ENCODE peak calls at places on chromosome 1, in four cellular contexts. E is GM12878, A is K562, M is HepG2. X is an unnamed sample.

GRCh38 chr1:24699628-24700027 is 45.6 kb upstream of the CLIC4 start:
- DNase-seq in M (no peak), E (no peak), A (no peak), X (no peak)

GRCh38 chr1:245216356-245217110 is 61.7 kb downstream of the KIF26B start:
- DNase-seq in M (no peak), E (no peak), A (no peak), X (no peak)

GRCh38 chr1:154963643-154964042 is 2.1 kb upstream of the PYGO2 start:
- DNase-seq in M (no peak), A (no peak), E (no peak), X (no peak)

GRCh38 chr1:230426246-230427101 is at the start of gene PGBD5:
- DNase-seq in A (peak), E (no peak), M (peak), X (peak)

GRCh38 chr1:173039621-173040020 is 11.1 kb downstream of the TNFSF18 start:
- DNase-seq in E (no peak), A (no peak), M (no peak), X (no peak)

GRCh38 chr1:109802901-109803561 is 39.3 kb upstream of the EPS8L3 start:
- DNase-seq in M (no peak), A (no peak), E (no peak), X (no peak)

GRCh38 chr1:89047734-89048133 is 17.3 kb downstream of the GBP1 start:
- DNase-seq in A (no peak), M (no peak), E (no peak), X (no peak)

GRCh38 chr1:59827055-59827643 is 12.4 kb downstream of the HOOK1 start:
- DNase-seq in E (no peak), A (no peak), M (no peak), X (no peak)

GRCh38 chr1:83882906-83883305 is 116.0 kb downstream of the TTLL7 start:
- DNase-seq in E (no peak), A (peak), M (no peak), X (peak)

GRCh38 chr1:156281281-156282142 is 1.1 kb downstream of the SMG5 start:
- DNase-seq in M (peak), A (peak), E (no peak), X (peak)

GRCh38 chr1:39261712-39262221 is 57.3 kb downstream of the MACF1 start:
- DNase-seq in E (no peak), M (no peak), A (no peak), X (no peak)

GRCh38 chr1:8083739-8084484 is 57.8 kb upstream of the ERRFI1 start:
- DNase-seq in M (peak), E (no peak), A (no peak), X (no peak)

DNA sequence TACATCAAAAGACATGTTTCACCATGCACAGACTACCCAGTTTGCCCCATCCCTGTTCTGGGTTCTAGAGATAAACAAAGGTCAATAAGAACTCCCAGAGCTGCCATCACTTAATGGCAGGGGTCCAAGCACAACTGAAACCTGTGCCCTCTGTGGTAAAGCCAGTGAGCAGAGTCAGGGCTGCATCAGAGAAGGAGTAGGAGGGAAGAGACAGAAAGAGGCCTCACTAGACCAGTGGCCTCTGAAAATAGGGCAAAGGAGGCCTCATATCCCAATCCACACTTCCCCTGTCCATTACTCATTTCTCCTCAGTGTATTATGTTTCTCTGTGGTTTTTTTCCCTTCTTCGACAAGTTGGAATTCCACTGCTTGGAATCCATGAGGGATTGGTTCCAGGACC is 10.2 kb downstream of the ATP1A2 start:
- DNase-seq in A (no peak), M (no peak), E (no peak), X (no peak)
- TF ChIP-seq FOXK2 in A (no peak), M (no peak), E (no peak), X (no peak)

GRCh38 chr1:203093754-203094410 is 8.1 kb upstream of the MYOG start:
- DNase-seq in M (no peak), E (no peak), A (no peak), X (no peak)
- TF ChIP-seq TARDBP in M (no peak), E (no peak), A (no peak), X (no peak)

GRCh38 chr1:205612104-205612503 is 19.7 kb downstream of the ELK4 start:
- DNase-seq in A (no peak), M (no peak), E (no peak), X (no peak)

GRCh38 chr1:205610036-205610435 is 21.8 kb downstream of the ELK4 start:
- DNase-seq in M (no peak), E (no peak), A (no peak), X (no peak)

GRCh38 chr1:205613854-205614412 is 17.9 kb downstream of the ELK4 start:
- DNase-seq in M (no peak), A (no peak), E (no peak), X (no peak)

GRCh38 chr1:205612556-205612955 is 19.3 kb downstream of the ELK4 start:
- DNase-seq in E (no peak), M (no peak), A (no peak), X (no peak)

GRCh38 chr1:205610781-205611473 is 20.9 kb downstream of the ELK4 start:
- DNase-seq in E (no peak), A (no peak), M (no peak), X (no peak)
- TF ChIP-seq FOXK2 in E (no peak), A (no peak), M (no peak), X (no peak)

DNA sequence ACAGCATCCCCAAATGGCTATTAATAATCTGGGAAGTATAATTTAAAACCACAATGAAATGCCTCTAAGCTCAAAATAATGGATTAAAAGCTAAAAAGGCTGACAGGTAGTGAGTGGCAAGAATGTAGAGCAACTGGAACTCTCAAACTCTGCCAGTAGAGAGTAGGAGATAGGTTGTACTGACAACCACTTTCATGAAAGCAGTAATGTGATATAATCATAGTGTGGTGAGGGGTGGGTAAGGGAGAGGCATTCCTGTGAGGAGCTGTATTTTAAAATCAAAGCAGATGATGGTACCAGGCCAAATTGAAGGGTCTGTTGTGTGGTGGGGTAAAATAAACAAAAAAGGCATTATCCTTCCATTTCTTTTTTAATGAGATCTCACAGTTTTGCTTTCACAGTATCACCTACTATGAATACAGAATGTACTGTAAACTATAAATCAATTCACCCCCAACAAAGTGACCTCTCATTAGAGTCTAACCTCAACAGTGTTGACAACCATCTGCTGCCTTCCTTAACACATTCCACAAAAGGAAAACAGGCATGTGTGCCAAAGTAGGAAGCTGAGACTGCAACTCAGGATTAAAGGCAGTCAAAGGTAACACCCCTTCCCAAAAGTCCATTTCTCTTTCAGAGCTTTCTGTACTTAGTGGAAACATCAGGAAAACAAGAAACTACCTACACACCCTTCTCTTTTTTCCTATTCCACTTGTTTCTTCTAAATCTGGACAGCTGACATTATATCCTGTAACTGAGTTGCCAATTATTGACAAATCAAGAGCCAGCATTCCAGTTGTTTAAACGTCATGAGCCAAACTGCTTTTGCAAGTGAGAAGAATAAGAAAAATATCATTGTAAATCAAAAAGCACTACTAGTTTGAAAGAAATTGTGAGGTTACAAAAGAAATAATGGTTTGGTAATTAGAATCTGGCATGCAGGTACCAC is 130.8 kb downstream of the FAF1 start:
- DNase-seq in E (no peak), M (no peak), A (no peak), X (no peak)
- TF ChIP-seq TARDBP in E (no peak), M (no peak), A (no peak), X (no peak)

DNA sequence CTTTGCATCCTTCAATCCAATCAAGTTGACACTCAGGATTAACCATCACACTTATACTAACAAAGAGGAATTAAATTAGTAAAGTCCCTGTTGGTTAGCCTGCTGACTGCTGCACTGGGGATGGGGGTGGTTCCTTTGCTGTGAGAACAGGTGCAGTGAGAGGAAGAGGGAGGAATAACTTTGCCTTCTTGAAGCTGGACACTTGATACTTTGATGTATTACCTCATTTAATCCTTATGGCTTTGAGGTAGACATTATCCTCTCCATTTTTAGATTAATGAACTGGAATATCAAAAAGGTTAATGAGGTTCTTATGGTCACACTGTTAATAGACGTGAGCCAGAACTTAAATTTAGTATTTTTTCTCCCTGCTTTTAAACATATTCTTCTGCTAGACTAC is 69.0 kb upstream of the DNAH14 start:
- DNase-seq in A (no peak), E (no peak), M (no peak), X (no peak)
- TF ChIP-seq FOXK2 in A (no peak), E (no peak), M (no peak), X (no peak)

GRCh38 chr1:67726224-67726623 is 41.2 kb downstream of the GADD45A start:
- DNase-seq in M (no peak), A (no peak), E (no peak), X (no peak)

GRCh38 chr1:67723126-67723525 is 38.1 kb downstream of the GADD45A start:
- DNase-seq in M (no peak), A (no peak), E (no peak), X (no peak)

GRCh38 chr1:67722292-67722944 is 37.4 kb downstream of the GADD45A start:
- DNase-seq in E (no peak), M (no peak), A (no peak), X (no peak)

GRCh38 chr1:67723620-67724019 is 38.6 kb downstream of the GADD45A start:
- DNase-seq in E (no peak), A (peak), M (no peak), X (no peak)

GRCh38 chr1:67724928-67725560 is 40.0 kb downstream of the GADD45A start:
- DNase-seq in A (no peak), E (no peak), M (peak), X (no peak)
- TF ChIP-seq TARDBP in A (no peak), E (no peak), M (no peak), X (no peak)

GRCh38 chr1:182735343-182735742 is 51.0 kb upstream of the RGS8 start:
- DNase-seq in M (no peak), A (no peak), E (no peak), X (no peak)
- TF ChIP-seq FOXK2 in M (no peak), A (no peak), E (no peak), X (no peak)

DNA sequence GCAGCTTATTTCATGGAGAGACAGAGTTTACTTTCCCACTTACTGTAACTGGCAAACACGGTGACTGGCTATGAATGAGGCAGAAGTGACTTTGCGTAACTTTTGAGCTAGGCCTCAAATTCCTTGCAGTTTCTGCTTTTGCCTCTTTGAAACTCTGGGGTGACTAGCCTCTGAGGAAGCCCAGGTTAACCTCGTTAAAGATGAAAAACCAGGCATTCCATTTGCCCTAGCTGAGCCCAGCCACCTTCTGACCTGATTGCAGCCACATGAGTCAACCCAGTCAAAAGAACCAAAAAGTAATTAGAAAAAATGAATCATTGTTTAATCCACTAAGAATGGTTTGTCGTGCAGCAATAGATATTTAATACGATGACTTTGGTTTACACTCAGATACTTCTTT is 20.4 kb downstream of the PRMT6 start:
- DNase-seq in E (no peak), M (no peak), A (no peak), X (no peak)
- TF ChIP-seq TARDBP in E (no peak), M (no peak), A (no peak), X (no peak)

X was measured in HEK293T.